ENCODE peak calls at places on chromosomes 3 and 15, in four cellular contexts. G is right cardiac atrium, W is fibroblast of pulmonary artery, U is body of pancreas. T is an unnamed sample.
A peak's percentile ranks its signal among the peaks of the same experiment; 100 is the strongest.

GRCh38 chr15:83304861-83305661 is 20.6 kb upstream of the BNC1 start:
- DNase-seq in W (no peak), G (no peak), U (no peak), T (no peak)

GRCh38 chr15:55743615-55743978 is 645 bp upstream of the PRTG start:
- DNase-seq in G (no peak), U (no peak), W (no peak), T (no peak)

GRCh38 chr3:112035241-112035640 is 705 bp downstream of the TMPRSS7 start:
- DNase-seq in U (no peak), G (no peak), W (no peak), T (no peak)

GRCh38 chr3:115692887-115693524 is 69.7 kb downstream of the GAP43 start:
- DNase-seq in W (peak; percentile 82), G (peak; percentile 60), U (peak; percentile 79), T (peak; percentile 80)

GRCh38 chr3:64945171-64945684 is 257.4 kb upstream of the ADAMTS9 start:
- DNase-seq in G (no peak), U (peak; percentile 6), W (peak; percentile 26), T (no peak)

GRCh38 chr3:83601704-83602103 is 1357.1 kb upstream of the CADM2 start:
- DNase-seq in W (no peak), G (no peak), U (no peak), T (no peak)

GRCh38 chr3:129593595-129594339 is 12.7 kb downstream of the PLXND1 start:
- DNase-seq in U (peak; percentile 41), G (peak; percentile 70), W (no peak), T (no peak)

GRCh38 chr3:14139771-14140170 is 14.9 kb downstream of the TMEM43 start:
- DNase-seq in G (no peak), U (no peak), W (no peak), T (no peak)

GRCh38 chr3:50503504-50503903 is at the start of gene CACNA2D2:
- DNase-seq in W (no peak), U (peak; percentile 81), G (peak; percentile 90), T (peak; percentile 70)

GRCh38 chr3:66989860-66990696 is 8.0 kb upstream of the KBTBD8 start:
- DNase-seq in W (no peak), U (peak; percentile 14), G (no peak), T (no peak)

GRCh38 chr3:15291589-15292541 is 40.5 kb downstream of the SH3BP5 start:
- DNase-seq in U (no peak), W (peak; percentile 55), G (no peak), T (no peak)

GRCh38 chr15:52252781-52253180 is 42.8 kb downstream of the MYO5C start:
- DNase-seq in U (no peak), W (peak; percentile 91), G (no peak), T (no peak)

GRCh38 chr3:159114582-159114981 is 312.7 kb downstream of the MFSD1 start:
- DNase-seq in W (no peak), U (no peak), G (no peak), T (no peak)

GRCh38 chr3:148146947-148147346 is 550.8 kb upstream of the AGTR1 start:
- DNase-seq in U (no peak), G (no peak), W (peak; percentile 80), T (no peak)

GRCh38 chr3:12300137-12300536 is 11.3 kb downstream of the PPARG start:
- DNase-seq in G (no peak), W (no peak), U (no peak), T (no peak)

GRCh38 chr3:32238027-32238815 is at the start of gene CMTM8:
- DNase-seq in U (peak; percentile 83), G (peak; percentile 81), W (peak; percentile 44), T (peak; percentile 68)

GRCh38 chr3:46867550-46867898 is 4.3 kb upstream of the MYL3 start:
- DNase-seq in G (peak; percentile 96), W (peak; percentile 63), U (peak; percentile 84), T (peak; percentile 88)

GRCh38 chr3:128307029-128307633 is 153.8 kb downstream of the EEFSEC start:
- DNase-seq in G (no peak), W (no peak), U (peak; percentile 62), T (no peak)

GRCh38 chr15:58506787-58507671 is 75.2 kb downstream of the LIPC start:
- DNase-seq in W (no peak), G (no peak), U (no peak), T (no peak)

GRCh38 chr3:16512435-16513140 is 911 bp downstream of the RFTN1 start:
- DNase-seq in W (no peak), U (peak; percentile 14), G (peak; percentile 73), T (peak; percentile 62)

GRCh38 chr15:31267161-31268107 is 59.2 kb upstream of the KLF13 start:
- DNase-seq in G (peak; percentile 18), U (no peak), W (no peak), T (peak; percentile 2)

GRCh38 chr3:41037651-41038334 is 161.5 kb upstream of the CTNNB1 start:
- DNase-seq in G (no peak), W (no peak), U (no peak), T (no peak)

GRCh38 chr3:41041457-41041856 is 157.8 kb upstream of the CTNNB1 start:
- DNase-seq in U (no peak), W (no peak), G (no peak), T (no peak)

GRCh38 chr3:41041899-41042298 is 157.4 kb upstream of the CTNNB1 start:
- DNase-seq in G (no peak), U (no peak), W (no peak), T (no peak)

GRCh38 chr3:41044526-41044925 is 154.8 kb upstream of the CTNNB1 start:
- DNase-seq in W (no peak), G (no peak), U (no peak), T (no peak)

GRCh38 chr3:41040256-41040655 is 159.0 kb upstream of the CTNNB1 start:
- DNase-seq in W (no peak), U (no peak), G (no peak), T (no peak)
- H3K4me3 ChIP-seq in W (no peak overlapping the region), U (no peak overlapping the region), G (no peak overlapping the region), T (no peak overlapping the region)

GRCh38 chr3:72768976-72769375 is 79.3 kb downstream of the SHQ1 start:
- DNase-seq in W (no peak), U (no peak), G (no peak), T (no peak)

GRCh38 chr3:72763751-72764440 is 84.3 kb downstream of the SHQ1 start:
- DNase-seq in U (no peak), W (no peak), G (no peak), T (no peak)

GRCh38 chr3:72766866-72767265 is 81.4 kb downstream of the SHQ1 start:
- DNase-seq in U (no peak), W (no peak), G (no peak), T (no peak)

GRCh38 chr3:72769758-72770540 is 78.3 kb downstream of the SHQ1 start:
- DNase-seq in G (no peak), U (no peak), W (no peak), T (no peak)

GRCh38 chr3:72767927-72768880 is 80.0 kb downstream of the SHQ1 start:
- DNase-seq in G (no peak), W (no peak), U (no peak), T (no peak)
- H3K4me3 ChIP-seq in G (no peak overlapping the region), W (no peak overlapping the region), U (no peak overlapping the region), T (no peak overlapping the region)

DNA sequence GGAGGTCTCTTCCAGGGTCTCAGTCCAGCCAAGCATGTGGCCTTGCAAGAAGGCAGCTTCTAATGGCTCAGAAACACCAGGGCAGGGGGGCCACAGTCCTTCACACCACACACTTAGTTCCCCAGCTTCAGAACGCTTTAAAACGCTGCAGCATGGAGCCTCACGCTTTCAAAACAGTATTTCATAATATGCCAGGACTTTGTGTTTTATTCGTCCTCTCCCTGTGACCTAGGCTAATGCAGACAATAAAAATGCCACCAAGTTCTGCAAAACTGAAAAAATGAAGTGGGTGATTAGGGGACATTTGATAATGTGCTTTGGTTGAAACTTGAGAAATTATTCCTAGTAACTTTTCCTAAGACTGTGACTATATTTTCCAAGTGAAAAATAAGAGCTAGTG is 48.3 kb upstream of the LIMD1 start:
- DNase-seq in G (no peak), U (no peak), W (no peak), T (no peak)
- H3K4me3 ChIP-seq in G (no peak overlapping the region), U (no peak overlapping the region), W (no peak overlapping the region), T (no peak overlapping the region)

GRCh38 chr3:168360993-168361392 is 265.3 kb upstream of the GOLIM4 start:
- DNase-seq in U (no peak), W (no peak), G (no peak), T (no peak)
- H3K4me3 ChIP-seq in U (no peak overlapping the region), W (no peak overlapping the region), G (no peak overlapping the region), T (no peak overlapping the region)

DNA sequence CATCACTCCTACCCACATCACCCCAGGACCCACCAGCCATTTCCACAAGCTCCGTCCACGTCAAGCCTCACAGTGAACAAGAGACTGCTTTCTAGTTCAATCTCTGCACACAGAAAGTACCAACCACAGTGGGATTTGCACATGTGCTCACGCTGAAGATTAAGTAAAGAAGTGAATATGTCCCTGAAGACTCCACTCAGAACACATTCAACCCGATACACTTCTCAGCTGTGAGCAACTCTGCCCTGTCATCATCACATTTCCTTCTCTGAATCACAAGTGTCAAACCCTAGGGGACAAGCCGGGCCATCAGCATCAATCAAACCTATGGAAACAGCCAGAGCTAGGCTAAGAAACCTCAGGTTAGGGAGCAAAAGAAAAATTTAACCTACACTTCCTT is 1.9 kb downstream of the STIMATE start:
- DNase-seq in U (no peak), G (no peak), W (no peak), T (no peak)
- H3K4me3 ChIP-seq in U (no peak overlapping the region), G (no peak overlapping the region), W (no peak overlapping the region), T (no peak overlapping the region)

GRCh38 chr15:78749831-78750230 is 61.4 kb downstream of the ADAMTS7 start:
- DNase-seq in U (no peak), W (no peak), G (peak; percentile 35), T (no peak)

GRCh38 chr15:78752492-78753358 is 58.5 kb downstream of the ADAMTS7 start:
- DNase-seq in G (peak; percentile 70), U (no peak), W (no peak), T (peak; percentile 48)

GRCh38 chr15:78751602-78751979 is 59.7 kb downstream of the ADAMTS7 start:
- DNase-seq in U (no peak), G (peak; percentile 57), W (no peak), T (no peak)

DNA sequence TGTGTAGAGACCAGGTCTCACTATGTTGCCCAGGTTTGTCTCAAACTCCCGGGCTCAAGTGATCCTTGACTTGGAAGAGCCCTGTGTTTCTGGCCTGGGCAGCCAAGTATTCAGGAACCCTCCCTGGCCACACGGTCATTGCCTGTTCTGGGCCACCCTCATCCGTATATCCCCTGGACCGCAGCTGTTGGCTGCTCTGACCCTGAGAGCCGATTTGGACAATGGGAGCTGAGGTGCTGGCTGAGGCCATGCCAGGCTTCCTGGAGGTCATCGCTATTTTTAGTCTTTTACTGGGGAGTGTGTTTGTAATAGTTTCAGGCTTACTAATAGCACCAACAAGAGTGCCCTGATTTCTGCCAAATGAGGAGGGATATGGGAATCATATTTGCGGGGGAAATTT is 60.7 kb downstream of the ADAMTS7 start:
- DNase-seq in W (no peak), G (peak; percentile 39), U (peak; percentile 57), T (no peak)
- H3K4me3 ChIP-seq in W (peak overlapping the region; percentile 12), G (peak overlapping the region; percentile 17), U (no peak overlapping the region), T (peak overlapping the region; percentile 26)